ENCODE peak calls at places on chromosome 9, in eight cellular contexts. W is A549, O is Peyer's patch, B is testis, T is stomach, C is H1, U is ovary, I is K562. H is an unnamed sample. For H3K4me1, the result is how much of the 10 kb centered on the place peaks cover.

GRCh38 chr9:136077491-136077890 is 17.6 kb downstream of the NACC2 start:
- DNase-seq in W (no peak), O (no peak), B (no peak), T (no peak), C (no peak), U (peak), I (no peak), H (no peak)

GRCh38 chr9:14198544-14199510 is 115.1 kb downstream of the NFIB start:
- DNase-seq in W (no peak), O (no peak), B (peak), T (peak), C (no peak), U (peak), I (no peak), H (peak)

GRCh38 chr9:136848393-136849037 is 694 bp upstream of the PHPT1 start:
- DNase-seq in W (peak), O (peak), B (peak), T (peak), C (peak), U (no peak), I (peak), H (peak)

GRCh38 chr9:94108584-94108983 is 24.3 kb downstream of the PTPDC1 start:
- DNase-seq in W (no peak), O (no peak), B (no peak), T (no peak), C (no peak), U (no peak), I (no peak), H (peak)

GRCh38 chr9:137734181-137734580 is 115.4 kb downstream of the EHMT1 start:
- DNase-seq in W (no peak), O (no peak), B (no peak), T (no peak), C (no peak), U (no peak), I (peak), H (no peak)

GRCh38 chr9:4461434-4461833 is 28.8 kb upstream of the SLC1A1 start:
- DNase-seq in W (no peak), O (no peak), B (no peak), T (no peak), C (no peak), U (no peak), I (peak), H (no peak)

GRCh38 chr9:25716220-25716872 is 38.1 kb upstream of the TUSC1 start:
- DNase-seq in W (peak), O (no peak), B (peak), T (peak), C (peak), U (no peak), I (no peak), H (no peak)

GRCh38 chr9:9392755-9393154 is 1220.0 kb downstream of the PTPRD start:
- DNase-seq in W (no peak), O (no peak), B (no peak), T (no peak), C (no peak), U (no peak), I (no peak), H (no peak)

GRCh38 chr9:69919461-69920061 is 98.9 kb downstream of the CFAP95 start:
- DNase-seq in W (peak), O (no peak), B (no peak), T (no peak), C (no peak), U (no peak), I (peak), H (no peak)

GRCh38 chr9:3750311-3750710 is 224.5 kb upstream of the RFX3 start:
- DNase-seq in W (no peak), O (no peak), B (no peak), T (no peak), C (no peak), U (no peak), I (no peak), H (no peak)

GRCh38 chr9:86714976-86715375 is 232.3 kb downstream of the GAS1 start:
- DNase-seq in W (no peak), O (no peak), B (no peak), T (no peak), C (no peak), U (no peak), I (no peak), H (no peak)

GRCh38 chr9:106921341-106921899 is 58.5 kb downstream of the ZNF462 start:
- DNase-seq in W (no peak), O (no peak), B (peak), T (no peak), C (no peak), U (peak), I (peak), H (peak)

GRCh38 chr9:109830587-109830986 is 50.6 kb downstream of the PALM2AKAP2 start:
- DNase-seq in W (no peak), O (no peak), B (no peak), T (no peak), C (no peak), U (no peak), I (no peak), H (no peak)

GRCh38 chr9:77562021-77562748 is 85.9 kb downstream of the GNA14 start:
- DNase-seq in W (no peak), O (no peak), B (no peak), T (no peak), C (no peak), U (no peak), I (no peak), H (no peak)

GRCh38 chr9:23539311-23539710 is 286.7 kb downstream of the ELAVL2 start:
- DNase-seq in W (no peak), O (no peak), B (no peak), T (no peak), C (no peak), U (no peak), I (no peak), H (no peak)

GRCh38 chr9:83011611-83012010 is 51.3 kb downstream of the RASEF start:
- DNase-seq in W (no peak), O (no peak), B (no peak), T (no peak), C (no peak), U (no peak), I (no peak), H (no peak)

GRCh38 chr9:37324261-37324683 is 98.2 kb upstream of the GRHPR start:
- DNase-seq in W (no peak), O (no peak), B (no peak), T (no peak), C (no peak), U (no peak), I (no peak), H (no peak)

GRCh38 chr9:93686127-93686879 is 109.9 kb downstream of the PHF2 start:
- DNase-seq in W (no peak), O (peak), B (peak), T (no peak), C (no peak), U (no peak), I (no peak), H (no peak)

GRCh38 chr9:68489636-68490035 is 51.0 kb downstream of the TMEM252 start:
- DNase-seq in W (no peak), O (no peak), B (no peak), T (no peak), C (no peak), U (no peak), I (no peak), H (no peak)

GRCh38 chr9:38277601-38278200 is 114.8 kb upstream of the ALDH1B1 start:
- DNase-seq in W (no peak), O (no peak), B (no peak), T (no peak), C (no peak), U (no peak), I (no peak), H (no peak)

GRCh38 chr9:130395810-130396435 is 48.8 kb upstream of the ASS1 start:
- DNase-seq in W (no peak), O (no peak), B (no peak), T (no peak), C (no peak), U (no peak), I (no peak), H (no peak)

GRCh38 chr9:76401580-76402354 is 7.5 kb upstream of the RFK start:
- DNase-seq in W (no peak), O (no peak), B (no peak), T (no peak), C (no peak), U (no peak), I (no peak), H (no peak)

GRCh38 chr9:37967272-37967581 is 63.3 kb upstream of the SLC25A51 start:
- DNase-seq in W (no peak), O (no peak), B (no peak), T (no peak), C (no peak), U (no peak), I (no peak), H (no peak)

GRCh38 chr9:136618578-136619547 is 43.9 kb upstream of the EGFL7 start:
- DNase-seq in W (no peak), O (no peak), B (no peak), T (no peak), C (no peak), U (no peak), I (no peak), H (no peak)

GRCh38 chr9:68949271-68950000 is 64.5 kb downstream of the PRKACG start:
- DNase-seq in W (no peak), O (no peak), B (peak), T (no peak), C (no peak), U (peak), I (no peak), H (no peak)

GRCh38 chr9:138024831-138025291 is 147.3 kb downstream of the CACNA1B start:
- DNase-seq in W (no peak), O (peak), B (peak), T (peak), C (no peak), U (no peak), I (no peak), H (no peak)

GRCh38 chr9:34988218-34989055 is 1.1 kb upstream of the DNAJB5 start:
- DNase-seq in W (no peak), O (no peak), B (peak), T (no peak), C (no peak), U (peak), I (peak), H (peak)

GRCh38 chr9:137254624-137255447 is at the start of gene NELFB:
- DNase-seq in W (peak), O (peak), B (peak), T (peak), C (peak), U (peak), I (peak), H (peak)

GRCh38 chr9:9791621-9792020 is 821.2 kb downstream of the PTPRD start:
- DNase-seq in W (no peak), O (no peak), B (no peak), T (no peak), C (no peak), U (no peak), I (no peak), H (no peak)

GRCh38 chr9:28868224-28868623 is 1294.9 kb upstream of the C9orf72 start:
- DNase-seq in W (no peak), O (no peak), B (no peak), T (no peak), C (no peak), U (no peak), I (no peak), H (no peak)

GRCh38 chr9:81595887-81596558 is 93.3 kb downstream of the TLE1 start:
- DNase-seq in W (no peak), O (no peak), B (no peak), T (no peak), C (peak), U (no peak), I (no peak), H (no peak)

GRCh38 chr9:119289740-119290139 is 79.5 kb downstream of the BRINP1 start:
- DNase-seq in W (peak), O (no peak), B (peak), T (peak), C (no peak), U (no peak), I (peak), H (peak)

GRCh38 chr9:1050125-1050895 is at the start of gene DMRT2:
- DNase-seq in W (peak), O (peak), B (peak), T (peak), C (peak), U (peak), I (peak), H (peak)

GRCh38 chr9:18756712-18757125 is 276.3 kb downstream of the SAXO1 start:
- DNase-seq in W (no peak), O (no peak), B (no peak), T (no peak), C (no peak), U (no peak), I (no peak), H (no peak)

GRCh38 chr9:124038239-124038638 is 26.7 kb downstream of the LHX2 start:
- DNase-seq in W (no peak), O (no peak), B (peak), T (no peak), C (no peak), U (no peak), I (no peak), H (peak)

GRCh38 chr9:14031015-14031414 is 282.9 kb downstream of the NFIB start:
- DNase-seq in W (no peak), O (no peak), B (peak), T (no peak), C (no peak), U (peak), I (no peak), H (peak)

GRCh38 chr9:6354072-6354686 is 26.0 kb downstream of the TPD52L3 start:
- DNase-seq in W (peak), O (no peak), B (no peak), T (no peak), C (peak), U (no peak), I (peak), H (no peak)

GRCh38 chr9:86093788-86094555 is 5.4 kb downstream of the GOLM1 start:
- DNase-seq in W (peak), O (peak), B (no peak), T (peak), C (no peak), U (no peak), I (no peak), H (no peak)

GRCh38 chr9:122151267-122151828 is 8.2 kb downstream of the NDUFA8 start:
- DNase-seq in W (no peak), O (no peak), B (no peak), T (no peak), C (no peak), U (no peak), I (no peak), H (no peak)

DNA sequence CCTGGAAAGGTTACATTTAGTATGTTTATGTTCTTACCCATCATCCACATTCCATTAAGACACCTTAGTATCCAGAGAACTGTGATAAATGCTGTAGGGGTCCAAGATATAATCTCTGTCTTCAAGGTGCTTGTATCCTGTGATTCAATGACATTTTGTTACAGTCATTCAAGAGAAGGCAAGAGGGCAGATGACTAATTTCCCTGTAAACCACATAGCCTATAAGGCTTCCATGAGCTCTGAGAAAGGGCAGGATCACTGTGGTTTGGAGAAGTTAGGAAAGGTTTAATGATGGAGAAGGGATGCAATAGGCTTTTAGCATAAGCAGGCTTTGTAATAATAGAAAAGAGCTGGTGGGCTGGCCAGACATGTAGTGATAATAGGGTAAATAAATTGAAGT is 40.0 kb downstream of the PAPPA start:
- DNase-seq in W (no peak), O (no peak), B (no peak), T (no peak), C (no peak), U (no peak), I (no peak), H (no peak)
- TF ChIP-seq POLR2A in W (no peak), O (no peak), B (no peak), T (no peak), C (no peak), U (no peak), I (no peak), H (no peak)

DNA sequence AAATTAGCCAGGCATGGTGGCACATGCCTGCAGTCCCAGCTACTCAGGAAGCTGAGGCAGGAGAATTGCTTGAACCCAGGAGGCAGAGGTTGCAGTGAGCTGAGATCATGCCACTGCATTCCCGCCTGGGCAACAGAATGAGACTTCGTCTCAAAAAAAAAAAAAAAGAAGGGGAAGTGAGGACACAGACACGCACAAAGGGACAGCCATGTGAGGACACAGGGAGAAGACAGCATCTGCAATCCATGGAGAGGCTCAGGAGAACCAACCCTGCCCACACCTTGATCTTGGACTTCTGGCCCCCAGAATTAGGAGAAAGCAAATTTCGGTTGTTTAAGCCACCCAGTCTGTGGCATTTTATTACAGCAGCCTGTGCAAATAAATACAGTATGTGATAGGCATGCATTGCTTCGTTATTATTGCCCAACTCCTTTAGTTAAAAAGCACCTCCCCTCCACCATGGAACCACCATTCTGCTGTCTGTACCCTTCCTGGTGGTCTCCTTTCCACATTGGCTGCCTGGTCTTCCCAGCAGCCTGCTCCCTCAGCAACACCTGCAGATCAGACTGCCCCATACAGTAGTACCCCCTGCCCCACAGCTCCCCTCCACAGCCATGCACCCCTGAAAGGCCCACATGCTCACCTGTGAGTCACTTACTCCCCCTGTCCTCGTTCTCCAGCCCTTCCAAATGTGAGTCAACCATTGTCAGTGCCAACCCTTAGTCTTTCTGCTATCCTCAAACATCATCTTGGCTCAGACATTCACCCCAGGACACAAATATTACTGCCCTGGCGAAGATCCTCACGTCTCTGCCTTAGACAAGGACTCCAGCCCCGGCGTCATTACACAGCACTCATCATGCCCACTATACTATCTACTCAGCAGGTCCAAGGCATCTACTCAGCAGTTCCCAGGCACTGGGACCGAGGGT is 128.8 kb downstream of the ROR2 start:
- DNase-seq in W (no peak), O (no peak), B (no peak), T (no peak), C (no peak), U (no peak), I (no peak), H (no peak)
- H3K4me1 ChIP-seq in W (under half), O (under half), B (under half), T (under half), C (under half), U (under half), I (under half), H (under half)

DNA sequence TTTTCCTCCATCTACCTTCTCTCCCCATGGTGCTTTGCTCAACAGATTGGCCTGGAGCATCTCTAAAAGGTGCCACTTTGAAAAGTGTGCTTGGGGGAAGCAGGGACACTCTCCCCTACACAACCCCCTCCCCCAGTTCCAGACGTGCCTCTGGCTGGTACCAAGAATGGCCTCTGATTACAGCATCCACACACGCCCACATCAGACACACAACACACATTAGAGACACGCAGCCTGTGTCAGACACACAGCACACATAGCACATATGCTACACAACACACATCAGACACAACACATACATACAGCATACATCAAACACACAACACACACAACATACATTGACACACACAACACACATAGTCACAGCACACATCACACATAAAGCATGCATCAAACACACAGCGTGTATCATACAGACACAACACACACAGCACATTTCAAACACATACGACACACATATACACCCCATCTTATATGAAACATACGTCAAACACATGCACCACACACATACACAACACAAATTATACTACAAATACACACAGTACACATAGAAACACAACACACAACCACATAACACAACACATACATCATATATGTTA is 150.4 kb downstream of the RGS3 start:
- DNase-seq in W (no peak), O (no peak), B (no peak), T (no peak), C (no peak), U (no peak), I (no peak), H (no peak)
- TF ChIP-seq POLR2A in W (no peak), O (no peak), B (no peak), T (no peak), C (no peak), U (no peak), I (no peak), H (no peak)

GRCh38 chr9:91412895-91413294 is 10.7 kb downstream of the NFIL3 start:
- DNase-seq in W (no peak), O (no peak), B (no peak), T (no peak), C (no peak), U (no peak), I (no peak), H (no peak)
- H3K4me1 ChIP-seq in W (under half), O (under half), B (under half), T (under half), C (under half), U (under half), I (under half), H (under half)

DNA sequence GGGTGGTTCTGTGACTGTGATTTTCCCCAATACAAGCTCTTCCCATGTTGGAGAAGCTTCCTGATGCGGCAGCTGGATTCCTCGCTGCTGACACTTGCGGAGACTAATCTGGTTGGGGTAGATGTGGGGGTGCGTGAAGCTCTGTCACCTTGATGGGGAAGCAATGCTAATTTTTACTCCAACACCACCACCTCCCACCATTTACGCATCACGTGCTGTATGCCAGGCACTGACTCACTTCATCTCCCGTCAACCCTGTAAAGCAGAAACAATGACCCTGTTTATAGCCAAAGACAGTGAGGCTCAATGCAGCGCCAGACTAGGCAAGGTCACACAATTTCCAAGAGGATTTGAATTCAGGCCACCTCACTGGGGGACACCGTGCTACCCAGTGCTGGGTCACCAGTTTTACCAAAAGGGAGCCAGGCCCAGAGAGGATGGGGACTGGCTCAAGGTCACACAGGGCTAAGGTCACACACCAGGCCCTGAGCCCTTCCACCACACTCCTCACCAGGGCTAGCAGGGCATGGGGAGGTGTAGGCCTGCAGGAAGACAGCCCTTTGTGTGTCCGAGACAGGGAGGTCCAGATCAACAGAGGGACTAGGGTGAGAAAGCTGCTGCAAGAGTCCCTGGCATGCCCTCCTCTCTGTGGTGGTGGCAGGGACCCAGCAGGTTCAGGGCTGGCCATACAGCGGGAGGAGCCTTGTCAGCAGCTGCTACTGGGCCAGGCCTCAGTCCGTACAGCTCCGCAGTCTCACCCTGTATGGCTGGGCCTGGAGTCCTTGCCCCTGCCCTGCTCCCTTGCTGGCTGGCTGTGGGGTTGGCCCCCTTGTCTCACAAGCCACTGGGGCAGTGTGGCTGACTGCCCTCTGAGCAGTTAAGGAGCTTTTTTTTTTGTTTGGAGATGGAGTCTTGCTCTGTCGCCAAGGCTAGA is 3.3 kb downstream of the STKLD1 start:
- DNase-seq in W (no peak), O (no peak), B (no peak), T (no peak), C (no peak), U (no peak), I (no peak), H (no peak)
- TF ChIP-seq POLR2A in W (no peak), O (no peak), B (no peak), T (no peak), C (no peak), U (no peak), I (no peak), H (no peak)